ENCODE peak calls at places on chromosomes 3 and 15, in four cellular contexts. S is GM12878, T is Karpas-422, K is fibroblast of lung. C is an unnamed sample. For H3K79me2, the result is how much of the 10 kb centered on the place peaks cover.

GRCh38 chr3:30455840-30456239 is 150.6 kb upstream of the TGFBR2 start:
- DNase-seq in T (no peak), S (no peak), K (peak), C (no peak)

GRCh38 chr15:72098076-72098475 is 19.9 kb downstream of the MYO9A start:
- DNase-seq in S (no peak), K (no peak), T (no peak), C (no peak)

GRCh38 chr3:41111011-41111410 is 88.3 kb upstream of the CTNNB1 start:
- DNase-seq in S (no peak), T (no peak), K (no peak), C (no peak)

GRCh38 chr3:54659347-54659746 is 268.5 kb downstream of the LRTM1 start:
- DNase-seq in K (no peak), T (no peak), S (no peak), C (no peak)

GRCh38 chr15:86034904-86035303 is 44.8 kb upstream of the AGBL1 start:
- DNase-seq in K (no peak), S (no peak), T (no peak), C (no peak)

GRCh38 chr15:24848050-24848449 is 106.7 kb upstream of the SNRPN start:
- DNase-seq in K (peak), T (no peak), S (no peak), C (no peak)

GRCh38 chr15:61051570-61052031 is 177.5 kb downstream of the RORA start:
- DNase-seq in K (peak), S (no peak), T (peak), C (no peak)

GRCh38 chr15:37824717-37825382 is 109.6 kb upstream of the TMCO5A start:
- DNase-seq in T (no peak), S (no peak), K (peak), C (no peak)

GRCh38 chr3:101890716-101891115 is 41.4 kb downstream of the NFKBIZ start:
- DNase-seq in K (peak), S (no peak), T (no peak), C (no peak)

GRCh38 chr15:74565381-74566085 is 24.5 kb downstream of the ARID3B start:
- DNase-seq in K (no peak), S (no peak), T (no peak), C (no peak)

GRCh38 chr15:74568594-74568993 is 27.6 kb downstream of the ARID3B start:
- DNase-seq in K (no peak), T (no peak), S (no peak), C (no peak)

GRCh38 chr15:74573987-74574386 is 33.0 kb downstream of the ARID3B start:
- DNase-seq in S (no peak), K (no peak), T (no peak), C (no peak)

GRCh38 chr15:74569731-74570070 is 28.7 kb downstream of the ARID3B start:
- DNase-seq in S (no peak), T (no peak), K (no peak), C (no peak)

DNA sequence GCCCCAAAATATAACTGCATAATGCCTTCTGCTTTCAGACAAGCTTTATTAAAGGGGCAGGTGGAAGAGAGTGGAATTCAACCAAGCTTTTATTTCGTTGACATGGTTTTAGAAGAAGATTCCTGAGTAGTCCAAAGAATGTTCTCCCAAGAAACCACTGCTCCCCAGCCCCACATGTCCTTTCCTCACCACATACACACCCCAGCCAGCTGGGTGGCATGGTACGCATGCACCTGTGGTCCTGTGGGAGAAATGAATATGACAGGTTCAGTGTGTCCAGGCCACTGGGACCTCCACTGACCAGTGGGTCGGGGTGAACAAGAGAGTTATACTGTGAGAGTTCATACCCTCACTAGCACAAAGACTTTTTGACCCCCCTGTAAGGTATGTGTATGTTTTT is 30.2 kb downstream of the ARID3B start:
- DNase-seq in S (no peak), T (no peak), K (no peak), C (no peak)
- H3K79me2 ChIP-seq in S (under half), T (under half), K (under half), C (under half)

DNA sequence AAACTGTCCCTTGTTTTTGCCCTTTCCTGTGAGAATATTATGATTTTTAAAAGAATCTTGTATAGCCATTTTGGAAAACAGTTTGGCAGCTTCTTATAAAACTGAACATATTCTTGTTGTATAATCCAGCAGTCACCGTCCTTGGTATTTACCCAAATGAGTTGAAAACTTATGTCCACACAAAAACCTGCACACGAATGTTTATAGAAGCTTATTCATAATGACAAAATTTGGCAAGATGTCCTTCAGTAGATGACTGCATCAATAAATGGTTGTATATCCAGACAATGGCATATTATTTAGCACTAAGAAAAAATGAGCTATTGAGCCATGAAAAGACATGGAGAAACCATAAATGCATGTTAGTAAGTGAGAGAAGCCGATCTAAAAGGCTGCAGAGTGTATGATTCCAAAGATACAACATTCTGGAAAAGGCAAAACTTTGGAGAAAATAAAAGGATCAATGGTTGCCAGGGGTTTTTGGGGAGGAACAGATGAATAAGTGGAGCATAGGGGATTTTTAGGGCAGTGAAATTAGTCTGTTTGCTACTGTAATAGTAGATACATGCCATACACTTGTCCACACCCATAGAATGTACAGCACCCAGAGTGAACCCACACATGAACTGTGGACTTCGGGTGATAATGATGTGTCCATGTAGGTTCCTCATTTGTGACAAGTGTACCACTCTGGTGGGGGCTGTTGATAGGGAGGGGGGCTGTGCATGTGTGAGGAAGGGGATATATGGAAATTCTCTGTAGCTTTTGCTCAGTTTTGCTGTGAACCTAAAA is 31.7 kb downstream of the LIMD1 start:
- DNase-seq in K (no peak), T (no peak), S (no peak), C (no peak)
- H3K79me2 ChIP-seq in K (half or more), T (under half), S (under half), C (half or more)

GRCh38 chr3:188176884-188177283 is 22.9 kb downstream of the LPP start:
- DNase-seq in T (no peak), S (no peak), K (no peak), C (no peak)

GRCh38 chr3:188179006-188179966 is 25.3 kb downstream of the LPP start:
- DNase-seq in K (peak), T (peak), S (no peak), C (no peak)

GRCh38 chr3:188177721-188178120 is 23.8 kb downstream of the LPP start:
- DNase-seq in S (no peak), T (peak), K (no peak), C (no peak)

GRCh38 chr3:188180114-188180513 is 26.2 kb downstream of the LPP start:
- DNase-seq in T (no peak), S (no peak), K (no peak), C (no peak)

DNA sequence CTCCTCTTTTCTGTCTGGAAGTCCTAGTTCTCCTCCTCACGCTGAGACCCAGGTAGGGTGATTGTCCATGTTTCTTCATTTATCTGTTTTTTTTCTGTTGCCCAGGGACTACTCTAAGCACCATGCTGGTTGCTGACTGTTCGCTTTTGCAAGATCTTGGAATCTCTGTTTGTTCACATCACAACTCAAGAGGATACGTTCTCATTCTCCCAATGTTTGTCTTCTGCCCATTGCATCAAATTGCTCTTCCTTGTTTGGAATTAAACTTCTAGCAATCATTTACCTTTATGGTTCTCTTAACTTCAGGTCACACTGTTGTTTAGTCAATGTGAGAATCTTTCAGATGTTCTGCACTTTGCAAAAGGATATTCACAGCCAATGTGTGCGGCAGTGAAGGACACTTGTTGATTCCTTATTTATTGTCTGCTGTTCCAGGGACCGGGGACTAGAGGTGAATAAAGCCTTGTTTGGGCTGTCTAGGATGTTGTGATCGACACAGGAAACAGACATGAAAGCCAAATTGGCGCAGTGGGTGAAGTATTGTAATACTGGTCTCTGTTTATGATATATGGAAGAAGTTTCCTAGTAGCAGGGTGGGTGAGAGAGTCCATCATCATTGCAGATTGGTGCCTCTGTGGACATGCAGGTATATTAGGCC is 24.5 kb downstream of the LPP start:
- DNase-seq in K (no peak), T (no peak), S (no peak), C (peak)
- H3K79me2 ChIP-seq in K (half or more), T (under half), S (under half), C (half or more)

GRCh38 chr3:16067837-16068471 is 106.5 kb upstream of the GALNT15 start:
- DNase-seq in S (no peak), K (no peak), T (no peak), C (no peak)

GRCh38 chr3:16069149-16069922 is 105.1 kb upstream of the GALNT15 start:
- DNase-seq in S (no peak), K (peak), T (no peak), C (no peak)

GRCh38 chr3:16064660-16065414 is 109.6 kb upstream of the GALNT15 start:
- DNase-seq in K (peak), T (no peak), S (no peak), C (peak)

GRCh38 chr3:16066545-16066944 is 107.9 kb upstream of the GALNT15 start:
- DNase-seq in T (no peak), K (no peak), S (no peak), C (no peak)

DNA sequence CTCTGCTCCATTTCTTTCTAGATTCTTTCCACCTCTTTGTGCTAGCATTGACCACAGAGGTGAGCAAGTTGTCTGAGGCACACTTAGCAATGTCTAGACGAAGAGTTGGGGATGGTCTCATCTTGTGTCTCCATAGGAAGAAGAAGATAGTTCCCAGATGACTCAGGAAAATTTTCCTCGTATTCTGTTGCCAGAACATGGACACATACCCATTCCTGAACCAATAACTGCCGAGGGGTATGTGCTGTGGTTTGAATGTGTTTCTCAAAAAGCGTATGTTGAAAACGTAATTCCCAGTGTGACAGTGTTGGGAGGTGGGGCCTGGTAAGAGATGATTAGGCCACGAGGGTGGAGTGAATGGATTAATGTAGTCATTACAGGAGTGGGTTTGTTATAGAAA is 107.5 kb upstream of the GALNT15 start:
- DNase-seq in T (no peak), S (no peak), K (peak), C (no peak)
- H3K79me2 ChIP-seq in T (under half), S (under half), K (under half), C (under half)

GRCh38 chr15:64599716-64600115 is 139.3 kb downstream of the ZNF609 start:
- DNase-seq in S (no peak), T (no peak), K (no peak), C (no peak)
- H3K79me2 ChIP-seq in S (half or more), T (half or more), K (under half), C (half or more)

GRCh38 chr15:82846621-82847020 is 37.2 kb downstream of the WHAMM start:
- DNase-seq in T (no peak), S (no peak), K (no peak), C (no peak)

GRCh38 chr15:82847703-82848102 is 38.3 kb downstream of the WHAMM start:
- DNase-seq in S (no peak), T (no peak), K (no peak), C (no peak)

GRCh38 chr15:82848201-82848993 is 39.0 kb downstream of the WHAMM start:
- DNase-seq in S (no peak), K (no peak), T (no peak), C (no peak)

GRCh38 chr15:82843561-82843960 is 34.1 kb downstream of the WHAMM start:
- DNase-seq in S (no peak), K (no peak), T (peak), C (no peak)

DNA sequence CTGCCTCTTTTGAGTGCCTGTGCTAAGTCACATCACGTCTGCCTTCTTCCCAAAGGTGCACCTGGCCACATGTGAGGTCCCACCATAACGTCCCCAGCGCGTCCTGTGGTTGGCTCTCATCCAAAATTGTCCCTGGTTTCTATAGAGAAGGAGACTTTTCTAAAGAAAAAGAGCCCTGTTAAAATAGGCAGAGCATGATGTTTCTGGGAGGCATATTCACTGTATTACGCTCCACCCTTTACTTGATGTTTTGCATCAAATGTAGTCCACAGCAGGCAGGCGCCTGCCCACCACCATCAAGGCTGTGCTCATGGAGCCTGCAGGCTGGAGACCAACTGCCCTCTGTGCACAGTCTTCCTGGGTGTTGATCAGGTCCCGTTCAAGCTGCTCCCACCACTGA is 36.3 kb downstream of the WHAMM start:
- DNase-seq in T (peak), K (no peak), S (no peak), C (no peak)
- H3K79me2 ChIP-seq in T (under half), K (under half), S (under half), C (under half)

C was measured in DND-41.